ENCODE peak calls at places on chromosomes 4 and X, in five cellular contexts. C is endothelial cell of umbilical vein, T is sigmoid colon, O is GM12892, Y is HepG2. S is an unnamed sample.

GRCh38 chrX:73765776-73766465 is 202.9 kb downstream of the CHIC1 start:
- DNase-seq in C (no peak), T (no peak), O (no peak), Y (no peak), S (no peak)

GRCh38 chr4:129358571-129358970 is 262.6 kb downstream of the C4orf33 start:
- DNase-seq in C (peak), T (no peak), O (no peak), Y (no peak), S (no peak)

GRCh38 chr4:10129196-10130185 is 12.9 kb upstream of the WDR1 start:
- DNase-seq in C (no peak), T (no peak), O (no peak), Y (no peak), S (no peak)

GRCh38 chrX:41541381-41541780 is 94.2 kb downstream of the NYX start:
- DNase-seq in C (no peak), T (no peak), O (no peak), Y (no peak), S (no peak)

GRCh38 chrX:106404512-106404911 is 207.3 kb upstream of the RADX start:
- DNase-seq in C (no peak), T (no peak), O (no peak), Y (no peak), S (no peak)

GRCh38 chrX:24464498-24464835 is 619 bp upstream of the PDK3 start:
- DNase-seq in C (no peak), T (peak), O (no peak), Y (no peak), S (no peak)

GRCh38 chr4:95533254-95533653 is 15.5 kb downstream of the UNC5C start:
- DNase-seq in C (no peak), T (no peak), O (no peak), Y (no peak), S (no peak)

GRCh38 chr4:37793562-37793961 is 32.9 kb upstream of the PGM2 start:
- DNase-seq in C (peak), T (no peak), O (no peak), Y (peak), S (no peak)

GRCh38 chr4:21034728-21035127 is 334.5 kb downstream of the PACRGL start:
- DNase-seq in C (no peak), T (no peak), O (no peak), Y (no peak), S (no peak)
- TF ChIP-seq POLR2AphosphoS5 in C (no peak), T (no peak), O (no peak), Y (no peak), S (no peak)

DNA sequence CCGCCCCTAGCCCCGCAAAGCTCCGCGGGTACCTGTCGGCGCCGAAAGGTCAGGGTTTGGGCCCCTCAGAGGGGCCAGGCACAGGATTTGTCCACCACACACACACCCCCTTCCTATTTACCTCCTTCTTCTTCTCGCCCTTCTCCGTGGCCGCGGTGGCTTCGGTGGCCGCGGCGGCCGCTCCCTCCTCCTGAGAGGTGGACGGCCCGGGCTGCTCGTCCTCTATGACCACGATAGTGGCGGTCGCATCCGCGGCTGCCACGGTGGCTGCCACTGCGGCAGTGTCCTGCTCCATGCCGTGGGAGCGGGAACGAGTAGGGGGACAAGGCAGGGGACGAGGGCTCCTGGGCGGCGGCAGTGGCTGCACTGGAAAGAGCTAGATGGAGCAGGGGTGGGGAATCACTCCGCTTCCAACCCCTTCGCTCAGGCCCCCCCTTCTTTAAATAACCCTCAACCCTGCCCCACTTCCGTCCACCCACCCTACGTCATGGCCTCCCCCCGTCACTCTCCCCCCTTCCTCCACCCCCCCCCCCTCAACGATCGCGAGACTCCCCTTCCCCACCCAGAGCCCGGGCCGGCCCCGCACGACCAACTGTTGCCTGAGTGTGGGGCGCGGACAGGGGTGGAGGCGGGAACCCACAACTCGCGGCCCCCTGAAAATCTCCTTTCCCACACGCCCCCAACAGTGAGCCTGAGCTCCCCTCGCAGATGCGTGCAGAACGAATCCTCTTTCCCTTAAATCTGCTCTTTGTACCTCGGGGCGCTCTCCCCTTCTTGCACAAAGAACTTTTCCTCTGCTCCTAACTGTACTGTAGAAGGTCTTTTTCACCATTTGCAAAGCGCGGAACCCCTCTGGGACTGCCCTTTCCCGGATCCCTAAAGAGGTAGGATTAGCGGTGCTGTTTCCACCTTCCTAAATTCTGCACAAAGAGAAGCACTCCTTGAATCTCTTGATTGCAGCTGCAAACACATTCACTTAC is at the start of gene SMARCA1:
- DNase-seq in C (peak), T (peak), O (peak), Y (peak), S (peak)
- TF ChIP-seq POLR2A in C (no peak), T (peak), O (no peak), Y (peak), S (peak)

GRCh38 chr4:176001171-176002006 is 64.3 kb upstream of the WDR17 start:
- DNase-seq in C (peak), T (peak), O (no peak), Y (no peak), S (no peak)
- TF ChIP-seq POLR2AphosphoS5 in C (no peak), T (peak), O (no peak), Y (no peak), S (no peak)

DNA sequence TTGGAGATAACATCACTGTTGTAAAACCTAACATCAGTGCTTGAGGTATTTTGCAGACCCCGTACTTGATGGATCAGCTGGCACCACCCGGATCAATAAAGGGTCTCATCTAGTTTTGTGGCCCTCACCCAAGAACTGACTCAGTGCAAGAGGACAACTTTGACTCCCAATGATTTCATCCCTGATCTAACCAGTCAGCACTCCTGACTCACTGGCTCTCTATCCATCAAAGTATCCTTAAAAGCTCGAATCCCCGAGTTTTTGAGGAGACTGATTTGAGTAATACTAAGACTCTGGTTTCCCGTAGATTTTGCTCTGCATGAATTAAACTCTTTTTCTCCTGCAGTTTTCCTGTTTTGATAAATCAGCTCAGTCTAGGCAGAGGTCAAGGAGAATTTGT is 2498.1 kb downstream of the PCDH7 start:
- DNase-seq in C (no peak), T (no peak), O (no peak), Y (no peak), S (no peak)
- TF ChIP-seq POLR2A in C (no peak), T (no peak), O (no peak), Y (no peak), S (no peak)

GRCh38 chr4:75919914-75920313 is 17.7 kb upstream of the PPEF2 start:
- DNase-seq in C (no peak), T (no peak), O (no peak), Y (no peak), S (no peak)
- TF ChIP-seq POLR2AphosphoS5 in C (no peak), T (no peak), O (no peak), Y (no peak), S (no peak)

DNA sequence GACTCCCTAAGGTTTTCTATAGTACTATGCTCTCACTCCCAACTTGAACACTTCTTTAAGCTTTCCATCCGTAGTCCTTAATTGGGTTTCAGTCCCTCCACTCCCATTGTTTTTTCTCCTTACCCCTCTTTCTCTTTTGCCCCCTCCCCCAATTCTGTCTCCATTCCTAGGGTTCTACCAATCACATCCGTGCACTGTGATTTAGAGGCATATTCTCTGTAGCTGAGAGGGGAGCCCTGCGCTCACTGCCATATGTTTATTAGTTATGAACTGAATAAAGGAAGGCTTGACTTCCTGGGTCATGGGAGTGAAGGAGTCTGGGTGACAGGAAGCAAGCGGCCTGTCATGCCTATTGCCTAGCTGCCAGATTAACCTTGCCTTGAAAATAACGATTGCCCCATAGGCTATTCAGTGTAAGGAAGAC is 470 bp downstream of the MCTS1 start:
- DNase-seq in C (peak), T (no peak), O (no peak), Y (peak), S (no peak)
- TF ChIP-seq POLR2A in C (peak), T (no peak), O (no peak), Y (no peak), S (no peak)

GRCh38 chrX:40106677-40107290 is 9.0 kb upstream of the BCOR start:
- DNase-seq in C (no peak), T (no peak), O (no peak), Y (no peak), S (no peak)
- TF ChIP-seq POLR2AphosphoS5 in C (no peak), T (no peak), O (no peak), Y (no peak), S (no peak)

GRCh38 chrX:130085551-130085986 is 24.7 kb downstream of the ELF4 start:
- DNase-seq in C (peak), T (no peak), O (no peak), Y (no peak), S (no peak)

GRCh38 chrX:130082244-130083106 is 27.8 kb downstream of the ELF4 start:
- DNase-seq in C (no peak), T (peak), O (peak), Y (no peak), S (no peak)

GRCh38 chrX:130084651-130085237 is 25.6 kb downstream of the ELF4 start:
- DNase-seq in C (no peak), T (no peak), O (no peak), Y (no peak), S (no peak)

GRCh38 chrX:130083107-130083490 is 27.2 kb downstream of the ELF4 start:
- DNase-seq in C (no peak), T (no peak), O (no peak), Y (no peak), S (no peak)

DNA sequence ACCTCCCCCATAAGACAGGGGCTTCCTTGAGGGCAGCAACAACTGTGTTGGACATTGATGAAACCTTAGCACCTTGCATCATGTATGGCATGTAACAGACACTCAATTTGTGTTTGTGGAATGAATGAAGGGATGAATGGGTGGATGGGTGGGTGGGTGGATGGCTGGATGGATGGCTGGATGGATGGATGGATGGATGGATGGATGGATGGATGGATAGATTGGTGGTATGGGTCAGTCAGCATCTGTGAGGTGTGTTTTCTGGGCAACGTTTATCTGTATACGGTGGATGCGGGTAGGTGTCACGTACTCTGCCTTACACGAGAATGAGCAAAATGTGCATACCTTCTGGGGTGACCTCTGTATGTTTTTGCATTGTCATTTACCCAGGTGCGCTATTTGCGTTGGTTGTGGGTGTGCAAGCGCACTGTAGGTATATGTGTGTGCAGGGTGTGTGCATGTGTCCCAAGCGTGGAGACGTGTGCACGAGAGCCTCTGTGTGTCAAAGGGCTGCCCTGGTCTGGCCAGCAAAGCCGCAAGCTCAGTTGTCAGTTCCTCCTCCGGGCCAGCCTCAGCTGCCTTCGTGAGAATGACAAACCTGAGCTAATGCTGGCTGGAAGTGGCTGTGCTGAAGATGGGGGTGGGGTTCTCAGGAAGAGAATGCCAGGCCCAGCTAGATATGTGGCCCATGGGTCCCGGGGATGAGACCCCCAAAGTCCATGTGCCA is 26.5 kb downstream of the ELF4 start:
- DNase-seq in C (no peak), T (no peak), O (no peak), Y (no peak), S (no peak)
- TF ChIP-seq POLR2A in C (no peak), T (no peak), O (peak), Y (no peak), S (no peak)

GRCh38 chr4:6180841-6181631 is 19.3 kb downstream of the JAKMIP1 start:
- DNase-seq in C (no peak), T (no peak), O (no peak), Y (no peak), S (no peak)
- TF ChIP-seq POLR2AphosphoS5 in C (no peak), T (no peak), O (peak), Y (no peak), S (no peak)

DNA sequence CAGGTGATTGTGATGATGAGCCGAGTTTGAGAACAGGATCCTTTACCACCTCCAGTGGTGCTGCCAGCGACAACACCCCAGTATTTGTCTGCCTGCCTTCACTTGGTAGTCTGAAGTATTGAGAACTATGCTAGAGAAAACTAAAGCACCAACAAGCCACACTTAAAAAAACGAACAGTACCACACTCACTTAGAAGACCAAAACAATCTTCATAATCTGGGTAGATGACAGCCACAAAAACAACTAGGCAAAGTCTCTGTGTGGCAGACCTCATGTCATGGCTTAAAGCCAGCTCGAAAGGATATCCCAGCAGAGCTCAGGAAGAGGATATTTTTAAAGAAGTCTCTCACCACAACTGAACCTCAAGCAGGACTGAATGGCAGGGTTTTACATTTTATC is 236.0 kb downstream of the GPC3 start:
- DNase-seq in C (no peak), T (no peak), O (no peak), Y (no peak), S (no peak)
- TF ChIP-seq POLR2A in C (no peak), T (no peak), O (no peak), Y (no peak), S (no peak)